ENCODE peak calls at places on chromosomes 2 and 18, in four cellular contexts. Z is mammary epithelial cell, G is SK-N-SH, B is BJ. T is an unnamed sample. For H3K36me3, the result is how much of the 10 kb centered on the place peaks cover.

GRCh38 chr2:11863103-11863502 is 116.7 kb downstream of the LPIN1 start:
- DNase-seq in G (no peak), B (no peak), Z (no peak), T (peak)

GRCh38 chr2:141641462-141641861 is 489.4 kb downstream of the LRP1B start:
- DNase-seq in G (no peak), B (peak), Z (peak), T (no peak)

GRCh38 chr2:86225581-86225980 is 26.3 kb downstream of the MRPL35 start:
- DNase-seq in B (no peak), Z (no peak), G (no peak), T (peak)

GRCh38 chr2:193272011-193272410 is 1077.3 kb upstream of the TMEFF2 start:
- DNase-seq in B (no peak), Z (no peak), G (no peak), T (no peak)

GRCh38 chr2:23685201-23685600 is 241.7 kb downstream of the ATAD2B start:
- DNase-seq in G (no peak), Z (peak), B (no peak), T (no peak)

GRCh38 chr2:46338674-46339073 is 41.5 kb downstream of the EPAS1 start:
- DNase-seq in B (no peak), G (peak), Z (no peak), T (no peak)

GRCh38 chr18:27447530-27447929 is 262.4 kb upstream of the CHST9 start:
- DNase-seq in B (no peak), Z (no peak), G (no peak), T (no peak)

GRCh38 chr2:28621172-28622100 is 125.6 kb downstream of the PLB1 start:
- DNase-seq in B (peak), Z (peak), G (peak), T (no peak)

GRCh38 chr2:3703741-3704355 is 473 bp downstream of the DCDC2C start:
- DNase-seq in G (peak), Z (no peak), B (no peak), T (no peak)

GRCh38 chr2:171718720-171719119 is 31.5 kb downstream of the DYNC1I2 start:
- DNase-seq in B (no peak), Z (no peak), G (no peak), T (peak)
- H3K36me3 ChIP-seq in B (under half), Z (under half), G (half or more), T (under half)

DNA sequence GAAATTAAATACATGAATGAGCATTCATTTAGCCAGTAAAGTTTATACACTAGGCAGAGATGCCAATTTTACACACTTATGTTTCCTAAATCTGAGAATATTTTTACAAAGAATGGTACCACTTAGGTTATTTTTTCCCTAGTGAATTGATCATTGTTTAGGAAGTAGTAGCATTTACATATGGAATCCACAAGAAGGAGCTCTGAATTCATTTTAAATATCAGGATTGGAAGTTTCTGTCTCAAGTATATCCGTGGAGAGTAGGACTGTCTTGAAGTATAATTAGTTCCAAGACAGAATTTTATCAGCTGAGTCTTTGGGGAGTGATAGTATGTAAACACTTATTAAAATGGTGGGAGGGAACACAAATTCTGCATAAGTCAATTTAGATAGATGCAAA is 82.2 kb upstream of the FAM98A start:
- DNase-seq in Z (no peak), B (no peak), G (no peak), T (no peak)
- TF ChIP-seq CTCF in Z (no peak), B (peak), G (peak), T (peak)

DNA sequence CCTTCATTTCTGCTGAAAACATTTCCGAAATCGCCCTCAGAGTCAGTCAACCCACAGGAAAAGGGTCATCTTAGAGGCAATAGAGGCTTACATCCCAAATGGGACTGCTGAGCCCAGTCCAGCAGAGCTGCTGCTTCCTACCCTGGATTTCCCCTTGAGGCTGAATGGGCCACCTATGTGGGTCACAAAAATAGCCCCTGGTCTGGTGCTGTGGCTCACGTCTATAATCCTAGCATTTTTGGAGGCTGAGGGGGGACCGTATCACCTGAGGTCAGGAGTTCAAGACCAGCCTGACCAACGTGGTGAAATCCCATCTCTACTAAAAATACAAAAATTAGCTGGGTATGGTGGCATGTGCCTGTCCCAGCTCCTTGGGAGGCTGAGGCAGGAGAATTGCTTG is 49.3 kb downstream of the ADNP2 start:
- DNase-seq in Z (no peak), B (no peak), G (no peak), T (no peak)
- H3K36me3 ChIP-seq in Z (under half), B (under half), G (under half), T (under half)

DNA sequence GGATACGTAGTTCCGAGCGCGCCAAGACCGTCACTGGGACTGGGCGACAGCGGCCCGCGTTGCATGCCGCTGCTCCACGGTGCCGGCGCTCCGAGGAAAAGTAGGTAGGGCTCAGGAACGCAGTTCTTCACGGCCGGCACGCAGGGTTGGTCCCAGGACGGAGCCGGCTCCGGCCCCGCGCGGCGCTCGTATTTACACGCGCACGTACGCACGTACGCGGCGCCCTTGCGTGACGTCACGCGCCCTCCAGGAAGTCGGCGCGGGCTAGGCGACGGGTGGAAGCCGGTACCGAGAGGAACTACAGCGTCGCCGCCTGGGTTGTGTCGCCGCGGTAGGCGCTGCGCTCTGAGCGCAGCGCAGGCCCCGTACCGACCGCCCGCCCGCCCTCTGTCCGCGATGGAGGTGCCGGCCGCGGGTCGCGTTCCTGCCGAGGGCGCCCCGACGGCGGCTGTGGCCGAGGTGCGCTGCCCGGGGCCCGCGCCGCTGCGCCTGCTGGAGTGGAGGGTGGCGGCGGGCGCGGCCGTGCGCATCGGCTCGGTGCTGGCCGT is at the start of gene CTDP1:
- DNase-seq in B (no peak), G (peak), Z (peak), T (no peak)
- TF ChIP-seq CTCF in B (peak), G (no peak), Z (no peak), T (no peak)

DNA sequence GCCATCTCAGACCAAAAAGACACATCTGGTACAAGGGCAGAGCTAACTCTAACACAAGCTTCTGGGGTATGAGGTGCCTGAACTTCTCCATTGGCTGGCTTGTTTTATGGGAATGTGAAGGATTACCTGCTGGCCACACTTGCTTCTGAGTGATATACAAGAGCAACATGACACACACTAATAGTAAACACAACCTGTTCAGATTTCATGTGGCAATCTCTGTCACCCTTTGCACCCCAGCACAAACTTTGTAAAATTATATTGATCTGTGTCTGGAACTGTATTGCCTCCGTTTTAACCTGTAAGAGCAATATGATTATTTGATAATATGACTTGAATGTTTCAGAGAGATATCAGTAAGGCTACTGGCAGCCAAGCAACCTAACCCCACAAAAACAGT is 276.7 kb downstream of the CCDC85A start:
- DNase-seq in G (no peak), Z (no peak), B (no peak), T (no peak)
- H3K36me3 ChIP-seq in G (under half), Z (under half), B (under half), T (under half)

GRCh38 chr18:2704541-2704940 is 49.0 kb downstream of the SMCHD1 start:
- DNase-seq in B (no peak), G (no peak), Z (no peak), T (no peak)

GRCh38 chr18:2709316-2709715 is 53.8 kb downstream of the SMCHD1 start:
- DNase-seq in Z (no peak), B (no peak), G (no peak), T (no peak)

GRCh38 chr18:2707559-2708168 is 52.1 kb downstream of the SMCHD1 start:
- DNase-seq in G (no peak), B (no peak), Z (no peak), T (no peak)

DNA sequence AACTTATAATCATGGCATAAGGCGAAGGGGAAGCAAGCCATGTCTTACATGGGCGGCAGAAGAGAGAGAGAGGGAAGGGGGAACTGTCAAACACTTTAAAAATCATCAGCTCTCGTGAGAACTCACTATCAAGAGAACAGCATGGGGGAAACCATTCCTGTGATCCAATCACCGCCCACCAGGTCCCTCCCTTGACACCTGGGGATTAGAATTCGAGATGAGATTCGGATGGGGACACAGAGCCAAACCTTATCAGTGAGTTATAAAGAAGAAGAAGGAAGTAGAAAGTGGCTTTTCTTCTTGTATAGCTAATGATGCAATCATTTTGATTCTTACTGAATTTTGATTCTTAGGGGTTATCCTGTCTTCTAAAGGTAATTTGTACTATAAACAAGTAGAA is 51.4 kb downstream of the SMCHD1 start:
- DNase-seq in Z (no peak), G (no peak), B (no peak), T (no peak)
- TF ChIP-seq CTCF in Z (no peak), G (no peak), B (no peak), T (no peak)

DNA sequence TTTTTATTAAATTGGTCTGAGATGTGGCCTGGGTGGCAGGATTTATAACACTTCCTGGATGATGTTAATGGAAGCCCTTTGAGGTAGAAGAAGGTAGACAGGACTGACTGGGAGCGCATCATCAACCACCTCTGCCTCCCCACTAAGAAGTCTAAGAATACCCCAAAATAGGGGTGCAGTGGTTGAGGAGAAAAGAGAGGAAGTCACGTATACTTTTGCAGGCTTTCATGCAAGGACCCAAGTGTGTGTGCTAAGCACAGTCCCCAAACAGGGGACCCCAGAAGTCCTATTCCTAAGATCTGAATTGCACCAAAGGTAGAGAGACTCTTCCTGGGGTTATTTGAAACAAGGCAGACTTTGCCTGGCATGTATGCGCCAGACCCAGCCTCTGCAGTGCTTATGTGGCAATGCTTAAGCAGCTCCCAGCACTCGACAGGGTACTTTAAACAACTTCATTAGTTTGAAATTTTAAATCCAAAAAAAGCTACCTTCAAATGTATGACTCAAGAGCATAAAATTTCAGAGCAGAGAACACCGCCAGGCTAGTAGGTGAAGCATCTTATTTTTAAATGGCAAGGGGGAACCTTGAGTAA is 35.3 kb downstream of the BCL2 start:
- DNase-seq in Z (no peak), G (no peak), B (no peak), T (no peak)
- H3K36me3 ChIP-seq in Z (under half), G (under half), B (under half), T (under half)

GRCh38 chr2:128235581-128235980 is 83.1 kb downstream of the HS6ST1 start:
- DNase-seq in G (no peak), Z (no peak), B (no peak), T (no peak)

GRCh38 chr2:128232965-128233789 is 85.5 kb downstream of the HS6ST1 start:
- DNase-seq in Z (peak), B (no peak), G (peak), T (peak)

GRCh38 chr2:128236491-128237035 is 82.1 kb downstream of the HS6ST1 start:
- DNase-seq in Z (peak), G (no peak), B (peak), T (no peak)

GRCh38 chr2:128234613-128235012 is 84.1 kb downstream of the HS6ST1 start:
- DNase-seq in B (no peak), G (peak), Z (no peak), T (no peak)

DNA sequence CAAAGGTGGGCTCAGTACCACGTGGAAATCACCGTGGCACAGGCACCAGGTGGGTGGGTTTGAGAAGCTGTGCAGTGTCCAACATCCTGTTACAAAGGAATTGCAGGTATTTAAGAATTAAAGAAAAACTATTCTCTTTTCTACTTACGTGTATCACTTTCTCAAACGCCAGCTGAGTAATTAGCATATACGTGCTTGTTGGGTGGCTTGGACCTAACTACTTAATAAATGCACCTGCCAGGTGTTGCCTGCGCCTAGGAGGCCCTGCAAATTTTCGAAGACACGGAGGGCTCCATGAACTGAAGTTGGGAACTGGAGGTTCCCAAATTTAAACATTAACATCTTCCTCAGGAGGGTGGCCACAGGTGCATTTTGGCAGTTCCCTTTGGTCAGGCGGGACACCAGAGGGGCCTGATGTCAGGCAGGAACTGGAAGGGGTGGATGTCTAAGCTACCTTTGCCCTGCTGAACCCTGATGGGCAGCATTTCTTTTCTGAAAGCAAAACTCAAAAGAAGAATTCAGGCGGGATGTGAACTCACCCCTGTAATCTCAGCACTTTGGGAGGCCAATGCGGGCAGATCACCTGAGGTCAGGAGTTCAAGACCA is 84.8 kb downstream of the HS6ST1 start:
- DNase-seq in G (no peak), B (no peak), Z (no peak), T (no peak)
- TF ChIP-seq CTCF in G (no peak), B (no peak), Z (no peak), T (no peak)